ENCODE peak calls at places on chromosomes 3 and 15, in five cellular contexts. G, R, L, C and I are unnamed samples.

GRCh38 chr3:136396916-136397315 is 146.8 kb downstream of the PCCB start:
- DNase-seq in G (no peak), R (no peak), L (peak), C (peak), I (no peak)

GRCh38 chr3:139291276-139292051 is 52.4 kb upstream of the MRPS22 start:
- DNase-seq in G (no peak), R (no peak), L (no peak), C (no peak), I (no peak)

GRCh38 chr3:4426782-4427344 is 40.2 kb downstream of the SUMF1 start:
- DNase-seq in G (peak), R (peak), L (peak), C (peak), I (peak)

GRCh38 chr3:43465109-43465508 is 156.7 kb downstream of the ANO10 start:
- DNase-seq in G (no peak), R (no peak), L (no peak), C (no peak), I (no peak)

GRCh38 chr3:71238267-71238985 is 345.1 kb downstream of the FOXP1 start:
- DNase-seq in G (no peak), R (no peak), L (no peak), C (no peak), I (no peak)

GRCh38 chr3:192183109-192183508 is 544.2 kb downstream of the FGF12 start:
- DNase-seq in G (no peak), R (no peak), L (no peak), C (no peak), I (no peak)

GRCh38 chr3:138455801-138456716 is 21.6 kb downstream of the ESYT3 start:
- DNase-seq in G (no peak), R (no peak), L (peak), C (peak), I (no peak)

GRCh38 chr3:42838571-42838970 is 29.3 kb downstream of the ACKR2 start:
- DNase-seq in G (no peak), R (no peak), L (no peak), C (no peak), I (no peak)

GRCh38 chr3:4633078-4634004 is 140.2 kb downstream of the ITPR1 start:
- DNase-seq in G (peak), R (peak), L (peak), C (peak), I (peak)

GRCh38 chr15:58340176-58340575 is 91.6 kb upstream of the LIPC start:
- DNase-seq in G (no peak), R (no peak), L (peak), C (peak), I (no peak)

GRCh38 chr15:29670945-29671307 is 151.3 kb downstream of the TJP1 start:
- DNase-seq in G (no peak), R (no peak), L (peak), C (peak), I (no peak)

GRCh38 chr3:23203651-23204111 is 554 bp downstream of the UBE2E2 start:
- DNase-seq in G (no peak), R (no peak), L (no peak), C (peak), I (no peak)

GRCh38 chr3:132911741-132912415 is 126.3 kb upstream of the TMEM108 start:
- DNase-seq in G (no peak), R (peak), L (no peak), C (peak), I (no peak)

GRCh38 chr3:27573780-27574437 is 89.7 kb upstream of the SLC4A7 start:
- DNase-seq in G (no peak), R (no peak), L (peak), C (peak), I (no peak)

GRCh38 chr15:66886686-66887273 is 178.6 kb upstream of the SMAD3 start:
- DNase-seq in G (no peak), R (no peak), L (no peak), C (no peak), I (no peak)

GRCh38 chr15:85622432-85622831 is 172.3 kb downstream of the KLHL25 start:
- DNase-seq in G (no peak), R (no peak), L (peak), C (peak), I (no peak)

GRCh38 chr3:151979914-151980313 is 106.5 kb downstream of the SUCNR1 start:
- DNase-seq in G (no peak), R (no peak), L (no peak), C (no peak), I (peak)

GRCh38 chr3:161273589-161274218 is 52.6 kb downstream of the NMD3 start:
- DNase-seq in G (peak), R (peak), L (peak), C (peak), I (peak)

GRCh38 chr15:20645956-20646355 is 104.4 kb upstream of the GOLGA6L6 start:
- DNase-seq in G (no peak), R (no peak), L (no peak), C (peak), I (no peak)

GRCh38 chr3:136728918-136729317 is 23.3 kb downstream of the STAG1 start:
- DNase-seq in G (no peak), R (no peak), L (peak), C (peak), I (no peak)

DNA sequence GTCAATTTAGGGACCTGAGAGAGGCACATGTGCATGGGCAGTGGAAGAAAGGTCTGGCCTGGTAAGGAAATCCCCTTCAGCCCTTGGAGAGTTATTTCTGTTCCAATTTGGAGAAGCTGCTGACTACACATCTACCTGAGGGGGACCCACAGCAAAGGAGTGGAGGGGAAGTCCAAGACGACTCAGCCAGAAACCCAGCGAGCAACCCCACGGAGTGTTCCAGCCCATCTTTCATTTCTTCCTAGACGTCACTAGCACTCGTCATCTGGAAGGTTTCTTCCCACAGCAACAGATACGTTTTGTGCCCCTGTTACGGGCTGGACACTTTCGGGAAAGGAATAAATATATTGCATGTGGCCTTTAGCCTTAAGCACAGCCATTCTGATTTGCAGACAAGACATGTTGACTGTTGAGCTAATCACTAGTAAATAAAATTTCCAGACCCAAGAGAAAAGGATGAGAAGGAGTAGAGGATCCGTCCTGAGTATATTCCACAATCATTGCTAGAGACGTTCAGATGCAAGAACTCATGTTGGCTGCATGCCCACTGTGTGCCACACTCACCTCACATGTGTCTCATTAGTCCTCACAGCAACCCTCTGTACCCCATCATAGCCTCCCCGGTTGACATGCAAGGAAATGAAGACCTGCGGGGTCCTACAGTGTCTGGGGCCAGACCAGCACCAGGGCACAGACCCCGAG is 7.8 kb upstream of the FAM174B start:
- DNase-seq in G (no peak), R (no peak), L (no peak), C (no peak), I (no peak)
- H3K9ac ChIP-seq in G (no peak), R (no peak), L (no peak), C (no peak), I (no peak)

GRCh38 chr15:89494941-89495637 is 1.3 kb downstream of the RHCG start:
- DNase-seq in G (no peak), R (peak), L (no peak), C (peak), I (no peak)

GRCh38 chr15:89498574-89498906 is 2.2 kb upstream of the RHCG start:
- DNase-seq in G (no peak), R (no peak), L (no peak), C (no peak), I (no peak)

GRCh38 chr15:89494006-89494405 is 2.4 kb downstream of the RHCG start:
- DNase-seq in G (no peak), R (no peak), L (no peak), C (no peak), I (no peak)

GRCh38 chr15:89495638-89496145 is 691 bp downstream of the RHCG start:
- DNase-seq in G (no peak), R (no peak), L (no peak), C (no peak), I (no peak)

GRCh38 chr15:89496155-89497098 is at the start of gene RHCG:
- DNase-seq in G (no peak), R (peak), L (peak), C (peak), I (no peak)
- TF ChIP-seq EZH2 in G (no peak), R (no peak), L (peak), C (peak), I (no peak)

DNA sequence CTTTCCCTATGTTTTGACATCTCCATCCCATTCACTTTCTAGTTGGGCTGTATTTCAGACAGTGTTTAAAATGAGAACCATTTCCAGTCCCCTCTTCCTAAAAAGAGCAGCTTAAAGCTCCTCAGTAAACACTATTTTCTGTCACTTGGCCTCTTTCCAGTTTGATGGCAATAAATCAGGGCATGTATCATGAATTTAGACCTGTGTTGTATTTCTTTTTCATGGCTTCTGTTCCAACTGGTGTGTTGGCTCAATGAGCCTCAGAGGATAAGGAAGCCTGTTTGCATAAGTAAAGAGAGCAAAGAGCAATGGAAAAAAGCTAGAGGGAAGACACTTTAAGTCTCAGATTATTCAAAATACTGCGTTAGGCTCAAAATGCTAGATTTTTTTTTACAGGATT is 7.2 kb downstream of the CCDC80 start:
- DNase-seq in G (no peak), R (no peak), L (no peak), C (peak), I (no peak)
- H3K9ac ChIP-seq in G (no peak), R (no peak), L (no peak), C (peak), I (no peak)

GRCh38 chr3:182258538-182259177 is 534.6 kb upstream of the ATP11B start:
- DNase-seq in G (peak), R (peak), L (peak), C (peak), I (peak)

GRCh38 chr3:182255095-182255600 is 538.2 kb upstream of the ATP11B start:
- DNase-seq in G (no peak), R (no peak), L (no peak), C (no peak), I (no peak)

GRCh38 chr3:182257361-182257760 is 535.9 kb upstream of the ATP11B start:
- DNase-seq in G (no peak), R (no peak), L (peak), C (no peak), I (no peak)

GRCh38 chr3:182261084-182261483 is 532.2 kb upstream of the ATP11B start:
- DNase-seq in G (no peak), R (no peak), L (no peak), C (no peak), I (no peak)

GRCh38 chr3:182259579-182259978 is 533.7 kb upstream of the ATP11B start:
- DNase-seq in G (no peak), R (no peak), L (peak), C (peak), I (no peak)
- TF ChIP-seq EZH2 in G (no peak), R (no peak), L (no peak), C (no peak), I (no peak)

GRCh38 chr3:115469649-115470048 is 153.7 kb upstream of the GAP43 start:
- DNase-seq in G (no peak), R (no peak), L (peak), C (no peak), I (no peak)
- H3K9ac ChIP-seq in G (no peak), R (no peak), L (no peak), C (no peak), I (no peak)

GRCh38 chr15:68559342-68560310 is 19.2 kb upstream of the CORO2B start:
- DNase-seq in G (peak), R (peak), L (peak), C (peak), I (peak)
- TF ChIP-seq EZH2 in G (no peak), R (no peak), L (no peak), C (no peak), I (no peak)

GRCh38 chr15:101246824-101247745 is 4.8 kb downstream of the CHSY1 start:
- DNase-seq in G (no peak), R (no peak), L (no peak), C (no peak), I (no peak)
- H3K9ac ChIP-seq in G (no peak), R (no peak), L (no peak), C (no peak), I (no peak)

GRCh38 chr15:59439571-59439970 is 1.6 kb downstream of the FAM81A start:
- DNase-seq in G (no peak), R (no peak), L (no peak), C (no peak), I (no peak)

GRCh38 chr15:59436774-59437472 is 1.1 kb upstream of the FAM81A start:
- DNase-seq in G (no peak), R (no peak), L (no peak), C (peak), I (no peak)

GRCh38 chr15:59438891-59439290 is 905 bp downstream of the FAM81A start:
- DNase-seq in G (no peak), R (no peak), L (no peak), C (peak), I (no peak)

GRCh38 chr15:59437777-59438574 is at the start of gene FAM81A:
- DNase-seq in G (peak), R (peak), L (peak), C (peak), I (no peak)

GRCh38 chr15:59437473-59437776 is 561 bp upstream of the FAM81A start:
- DNase-seq in G (no peak), R (no peak), L (no peak), C (no peak), I (no peak)
- TF ChIP-seq EZH2 in G (no peak), R (no peak), L (no peak), C (no peak), I (no peak)

GRCh38 chr15:89847101-89847500 is 32.4 kb upstream of the ANPEP start:
- DNase-seq in G (no peak), R (no peak), L (no peak), C (no peak), I (no peak)
- H3K9ac ChIP-seq in G (peak), R (no peak), L (no peak), C (peak), I (no peak)